ENCODE peak calls at places on chromosomes 11 and 22, in four cellular contexts. C is SK-N-SH, L is WTC11, K is K562. Y is an unnamed sample.

GRCh38 chr11:747176-748006 is at the start of gene TALDO1:
- DNase-seq in L (peak), K (peak), C (peak), Y (peak)

GRCh38 chr11:11476499-11476898 is 123.4 kb upstream of the CSNK2A3 start:
- DNase-seq in L (no peak), K (no peak), C (no peak), Y (no peak)

GRCh38 chr11:19689281-19689975 is 23.2 kb upstream of the NAV2 start:
- DNase-seq in L (no peak), C (no peak), K (no peak), Y (no peak)

GRCh38 chr11:48047616-48048015 is 67.3 kb downstream of the PTPRJ start:
- DNase-seq in C (no peak), L (no peak), K (no peak), Y (no peak)

GRCh38 chr22:26990503-26991189 is 333.3 kb downstream of the MIAT start:
- DNase-seq in C (no peak), K (no peak), L (no peak), Y (no peak)

GRCh38 chr11:15947681-15948648 is 408.4 kb downstream of the SOX6 start:
- DNase-seq in C (no peak), K (no peak), L (no peak), Y (peak)

GRCh38 chr11:107961480-107961879 is 33.2 kb downstream of the RAB39A start:
- DNase-seq in C (no peak), K (no peak), L (no peak), Y (no peak)

GRCh38 chr11:75440960-75441803 is 8.2 kb upstream of the KLHL35 start:
- DNase-seq in L (no peak), C (no peak), K (no peak), Y (no peak)

GRCh38 chr11:102981324-102981910 is 25.9 kb upstream of the MMP13 start:
- DNase-seq in K (no peak), L (no peak), C (no peak), Y (no peak)

GRCh38 chr11:111707039-111707690 is 59.0 kb downstream of the PPP2R1B start:
- DNase-seq in K (no peak), L (no peak), C (no peak), Y (peak)

GRCh38 chr11:77205467-77206263 is 77.6 kb downstream of the MYO7A start:
- DNase-seq in K (no peak), C (peak), L (peak), Y (no peak)

GRCh38 chr11:10902756-10903155 is 44.9 kb upstream of the ZBED5 start:
- DNase-seq in K (no peak), C (no peak), L (no peak), Y (no peak)

GRCh38 chr11:35245786-35246185 is 106.8 kb downstream of the CD44 start:
- DNase-seq in C (no peak), K (no peak), L (no peak), Y (no peak)

GRCh38 chr11:2582958-2583604 is 116.7 kb downstream of the KCNQ1OT1 start:
- DNase-seq in C (no peak), K (no peak), L (peak), Y (no peak)
- TF ChIP-seq FOXJ3 in C (no peak), K (no peak), L (no peak), Y (no peak)

GRCh38 chr11:79794484-79795393 is 353.9 kb upstream of the TENM4 start:
- DNase-seq in L (no peak), K (no peak), C (no peak), Y (no peak)
- TF ChIP-seq FOXJ3 in L (no peak), K (no peak), C (no peak), Y (no peak)

GRCh38 chr22:50325444-50326224 is 1.2 kb downstream of the DENND6B start:
- DNase-seq in L (no peak), C (no peak), K (peak), Y (no peak)
- TF ChIP-seq FOXJ3 in L (no peak), C (no peak), K (no peak), Y (no peak)

DNA sequence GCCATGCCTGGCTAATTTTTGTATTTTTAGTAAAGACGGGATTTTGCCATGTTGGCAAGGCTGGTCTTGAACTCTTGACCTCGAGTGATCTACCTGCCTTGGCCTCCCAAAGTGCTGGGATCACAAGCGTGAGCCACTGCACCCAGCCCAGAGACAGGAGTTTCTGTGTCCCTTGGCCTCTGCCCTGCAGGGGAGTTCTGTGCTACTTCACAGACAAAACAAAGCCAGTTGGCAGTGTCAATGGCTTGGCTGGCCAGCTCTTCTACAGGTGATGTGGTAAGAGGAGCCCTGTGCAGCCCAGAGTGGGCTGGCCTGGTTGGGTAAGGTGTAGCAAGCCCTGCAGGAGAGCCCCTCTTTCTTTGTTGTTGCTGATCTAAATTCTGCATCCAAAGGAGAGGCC is 60.5 kb upstream of the SHISAL1 start:
- DNase-seq in K (no peak), C (no peak), L (peak), Y (no peak)
- TF ChIP-seq FOXJ3 in K (no peak), C (no peak), L (no peak), Y (no peak)

DNA sequence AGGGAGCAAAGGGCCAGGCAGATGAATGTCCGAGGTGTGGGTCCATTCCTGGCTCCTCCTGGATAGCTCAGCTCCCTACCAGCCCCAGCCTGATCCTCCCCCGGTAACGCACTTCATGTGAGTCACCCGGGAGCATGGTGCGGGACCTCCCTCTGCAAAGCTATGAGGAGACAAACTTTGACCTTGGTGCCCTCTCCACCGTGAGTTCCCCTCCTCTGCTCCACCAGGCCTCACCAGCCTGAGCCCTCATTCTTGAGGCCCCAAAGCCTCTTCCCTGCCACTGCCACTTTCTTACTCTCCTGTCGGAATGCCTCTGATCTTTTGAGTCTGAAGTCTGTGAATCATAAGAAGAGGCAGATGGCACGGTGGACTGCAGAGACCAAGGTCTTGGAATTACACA is 37.4 kb upstream of the CD82 start:
- DNase-seq in L (no peak), K (peak), C (no peak), Y (no peak)
- TF ChIP-seq FOXJ3 in L (no peak), K (no peak), C (no peak), Y (no peak)

GRCh38 chr22:40541300-40541699 is 95.2 kb downstream of the MRTFA start:
- DNase-seq in L (no peak), K (no peak), C (no peak), Y (no peak)
- TF ChIP-seq FOXJ3 in L (no peak), K (no peak), C (no peak), Y (no peak)

DNA sequence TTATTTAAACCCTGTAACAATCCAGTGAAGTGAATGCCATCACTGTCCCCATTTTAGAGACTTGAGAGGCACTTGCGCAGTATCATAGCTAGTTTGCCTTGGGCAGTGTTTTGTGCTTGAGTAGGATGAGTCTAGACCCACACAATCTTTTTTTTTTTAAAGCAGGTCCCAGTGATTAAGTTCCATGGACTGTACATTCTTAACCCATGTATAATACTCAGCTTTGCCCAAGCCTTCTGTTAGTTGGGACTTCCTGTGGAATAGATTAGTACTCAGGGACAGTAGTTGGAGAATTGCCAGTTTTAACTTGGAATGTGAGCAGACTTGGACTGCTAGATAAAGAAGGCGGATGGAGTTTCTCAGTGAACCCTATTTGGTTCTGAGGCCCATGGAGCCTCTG is 108.6 kb upstream of the RASSF10 start:
- DNase-seq in K (no peak), L (no peak), C (no peak), Y (peak)
- TF ChIP-seq FOXJ3 in K (no peak), L (no peak), C (no peak), Y (no peak)

GRCh38 chr11:96567193-96567592 is 177.4 kb downstream of the JRKL start:
- DNase-seq in L (no peak), C (no peak), K (no peak), Y (no peak)

DNA sequence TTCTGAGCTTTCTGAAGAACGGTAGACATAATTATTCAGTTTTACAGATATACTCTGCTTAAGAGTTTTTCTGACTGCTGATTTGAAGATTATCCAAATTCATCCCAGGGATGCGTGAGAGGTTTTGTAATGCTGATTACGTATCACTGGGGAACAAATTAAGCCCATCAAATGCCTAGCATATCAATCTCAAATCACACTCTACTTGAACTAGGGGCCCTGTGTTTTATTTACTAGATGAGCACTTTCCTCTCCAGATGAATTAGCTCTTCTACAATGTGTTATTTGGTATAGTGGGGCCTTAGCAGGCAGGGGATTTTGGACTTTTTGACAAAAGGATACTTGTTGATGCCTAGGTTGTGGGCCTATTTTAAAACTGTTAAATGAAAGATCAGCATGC is 177.9 kb downstream of the JRKL start:
- DNase-seq in C (no peak), L (no peak), K (no peak), Y (no peak)
- TF ChIP-seq FOXJ3 in C (no peak), L (no peak), K (no peak), Y (no peak)

GRCh38 chr22:20160041-20160440 is 9.2 kb upstream of the CCDC188 start:
- DNase-seq in K (no peak), C (no peak), L (no peak), Y (no peak)
- TF ChIP-seq FOXJ3 in K (no peak), C (no peak), L (no peak), Y (no peak)

GRCh38 chr22:43210631-43211515 is 23.9 kb upstream of the TTLL12 start:
- DNase-seq in K (no peak), C (no peak), L (no peak), Y (no peak)

GRCh38 chr22:43213962-43214361 is 27.0 kb upstream of the TTLL12 start:
- DNase-seq in C (no peak), L (no peak), K (no peak), Y (no peak)

GRCh38 chr22:43211941-43212433 is 25.1 kb upstream of the TTLL12 start:
- DNase-seq in C (no peak), L (no peak), K (no peak), Y (no peak)

GRCh38 chr22:43212434-43212952 is 25.6 kb upstream of the TTLL12 start:
- DNase-seq in K (no peak), C (no peak), L (no peak), Y (no peak)

GRCh38 chr22:43213066-43213465 is 26.1 kb upstream of the TTLL12 start:
- DNase-seq in C (no peak), K (peak), L (peak), Y (no peak)
- TF ChIP-seq FOXJ3 in C (no peak), K (no peak), L (no peak), Y (no peak)

Y was measured in HepG2.